ENCODE peak calls at places on chromosomes 7 and 10, in six cellular contexts. One of them, this sample, is unnamed. For H3K36me3, the result is how much of the 10 kb centered on the place peaks cover.

GRCh38 chr10:3173173-3173878 is 744 bp upstream of the PITRM1 start:
- DNase-seq in neuronal stem cell: no peak
- DNase-seq in mesendoderm: peak
- DNase-seq in H1: peak
- DNase-seq in trophoblast cell: peak
- DNase-seq in IMR-90: no peak
- DNase-seq in this sample: no peak

GRCh38 chr10:11535376-11535959 is 76.0 kb downstream of the USP6NL start:
- DNase-seq in neuronal stem cell: no peak
- DNase-seq in mesendoderm: no peak
- DNase-seq in H1: no peak
- DNase-seq in trophoblast cell: no peak
- DNase-seq in IMR-90: no peak
- DNase-seq in this sample: no peak

GRCh38 chr10:101018600-101019439 is 12.1 kb downstream of the PDZD7 start:
- DNase-seq in neuronal stem cell: no peak
- DNase-seq in mesendoderm: peak
- DNase-seq in H1: peak
- DNase-seq in trophoblast cell: peak
- DNase-seq in IMR-90: peak
- DNase-seq in this sample: peak

GRCh38 chr7:116165717-116166116 is 44.6 kb upstream of the TES start:
- DNase-seq in neuronal stem cell: no peak
- DNase-seq in mesendoderm: no peak
- DNase-seq in H1: no peak
- DNase-seq in trophoblast cell: no peak
- DNase-seq in IMR-90: no peak
- DNase-seq in this sample: no peak

GRCh38 chr7:142024547-142024946 is 28.9 kb downstream of the MGAM start:
- DNase-seq in neuronal stem cell: no peak
- DNase-seq in mesendoderm: peak
- DNase-seq in H1: no peak
- DNase-seq in trophoblast cell: no peak
- DNase-seq in IMR-90: no peak
- DNase-seq in this sample: no peak

GRCh38 chr10:12262278-12262981 is 66.4 kb downstream of the CDC123 start:
- DNase-seq in neuronal stem cell: no peak
- DNase-seq in mesendoderm: no peak
- DNase-seq in H1: no peak
- DNase-seq in trophoblast cell: no peak
- DNase-seq in IMR-90: no peak
- DNase-seq in this sample: no peak

GRCh38 chr7:55160539-55160938 is 141.7 kb downstream of the EGFR start:
- DNase-seq in neuronal stem cell: no peak
- DNase-seq in mesendoderm: no peak
- DNase-seq in H1: no peak
- DNase-seq in trophoblast cell: no peak
- DNase-seq in IMR-90: peak
- DNase-seq in this sample: peak

GRCh38 chr7:12069757-12070156 is 141.3 kb upstream of the TMEM106B start:
- DNase-seq in neuronal stem cell: no peak
- DNase-seq in mesendoderm: peak
- DNase-seq in H1: no peak
- DNase-seq in trophoblast cell: no peak
- DNase-seq in IMR-90: no peak
- DNase-seq in this sample: no peak

GRCh38 chr10:13054844-13055243 is 45.1 kb upstream of the OPTN start:
- DNase-seq in neuronal stem cell: no peak
- DNase-seq in mesendoderm: no peak
- DNase-seq in H1: no peak
- DNase-seq in trophoblast cell: no peak
- DNase-seq in IMR-90: no peak
- DNase-seq in this sample: no peak

GRCh38 chr7:75596727-75597614 is 104.9 kb downstream of the SPDYE5 start:
- DNase-seq in neuronal stem cell: no peak
- DNase-seq in mesendoderm: no peak
- DNase-seq in H1: no peak
- DNase-seq in trophoblast cell: peak
- DNase-seq in IMR-90: peak
- DNase-seq in this sample: peak

GRCh38 chr10:46268076-46268881 is 18.5 kb upstream of the ANTXRL start:
- DNase-seq in neuronal stem cell: no peak
- DNase-seq in mesendoderm: no peak
- DNase-seq in H1: no peak
- DNase-seq in trophoblast cell: no peak
- DNase-seq in IMR-90: no peak
- DNase-seq in this sample: no peak

GRCh38 chr10:48764486-48764885 is 79.8 kb downstream of the WDFY4 start:
- DNase-seq in neuronal stem cell: no peak
- DNase-seq in mesendoderm: no peak
- DNase-seq in H1: no peak
- DNase-seq in trophoblast cell: no peak
- DNase-seq in IMR-90: no peak
- DNase-seq in this sample: no peak

GRCh38 chr10:4546931-4547330 is 279.1 kb upstream of the AKR1E2 start:
- DNase-seq in neuronal stem cell: no peak
- DNase-seq in mesendoderm: no peak
- DNase-seq in H1: no peak
- DNase-seq in trophoblast cell: no peak
- DNase-seq in IMR-90: no peak
- DNase-seq in this sample: no peak

GRCh38 chr10:124076334-124076733 is 17.1 kb downstream of the CHST15 start:
- DNase-seq in neuronal stem cell: no peak
- DNase-seq in mesendoderm: peak
- DNase-seq in H1: no peak
- DNase-seq in trophoblast cell: no peak
- DNase-seq in IMR-90: no peak
- DNase-seq in this sample: no peak

GRCh38 chr10:88687853-88688467 is 18.1 kb upstream of the LIPK start:
- DNase-seq in neuronal stem cell: no peak
- DNase-seq in mesendoderm: peak
- DNase-seq in H1: no peak
- DNase-seq in trophoblast cell: no peak
- DNase-seq in IMR-90: peak
- DNase-seq in this sample: peak

GRCh38 chr7:108824840-108825540 is 255.3 kb downstream of the DNAJB9 start:
- DNase-seq in neuronal stem cell: no peak
- DNase-seq in mesendoderm: peak
- DNase-seq in H1: no peak
- DNase-seq in trophoblast cell: no peak
- DNase-seq in IMR-90: peak
- DNase-seq in this sample: peak

GRCh38 chr10:91590142-91590903 is 42.5 kb downstream of the PPP1R3C start:
- DNase-seq in neuronal stem cell: no peak
- DNase-seq in mesendoderm: no peak
- DNase-seq in H1: no peak
- DNase-seq in trophoblast cell: peak
- DNase-seq in IMR-90: peak
- DNase-seq in this sample: peak

GRCh38 chr10:124661661-124662180 is 82.5 kb downstream of the FAM53B start:
- DNase-seq in neuronal stem cell: no peak
- DNase-seq in mesendoderm: no peak
- DNase-seq in H1: no peak
- DNase-seq in trophoblast cell: no peak
- DNase-seq in IMR-90: no peak
- DNase-seq in this sample: no peak

GRCh38 chr10:125768217-125768616 is 7.4 kb downstream of the MMP21 start:
- DNase-seq in neuronal stem cell: no peak
- DNase-seq in mesendoderm: peak
- DNase-seq in H1: no peak
- DNase-seq in trophoblast cell: no peak
- DNase-seq in IMR-90: peak
- DNase-seq in this sample: peak

GRCh38 chr7:116180302-116180701 is 30.0 kb upstream of the TES start:
- DNase-seq in neuronal stem cell: peak
- DNase-seq in mesendoderm: peak
- DNase-seq in H1: peak
- DNase-seq in trophoblast cell: no peak
- DNase-seq in IMR-90: peak
- DNase-seq in this sample: peak

GRCh38 chr10:30781571-30782542 is 152.3 kb upstream of the LYZL2 start:
- DNase-seq in neuronal stem cell: no peak
- DNase-seq in mesendoderm: no peak
- DNase-seq in H1: no peak
- DNase-seq in trophoblast cell: no peak
- DNase-seq in IMR-90: no peak
- DNase-seq in this sample: no peak

GRCh38 chr7:4416436-4417092 is 265.5 kb upstream of the FOXK1 start:
- DNase-seq in neuronal stem cell: no peak
- DNase-seq in mesendoderm: no peak
- DNase-seq in H1: no peak
- DNase-seq in trophoblast cell: no peak
- DNase-seq in IMR-90: no peak
- DNase-seq in this sample: no peak

GRCh38 chr10:86152354-86152753 is 214.2 kb downstream of the GRID1 start:
- DNase-seq in neuronal stem cell: no peak
- DNase-seq in mesendoderm: no peak
- DNase-seq in H1: no peak
- DNase-seq in trophoblast cell: no peak
- DNase-seq in IMR-90: no peak
- DNase-seq in this sample: no peak

GRCh38 chr10:4849555-4850242 is 23.7 kb downstream of the AKR1E2 start:
- DNase-seq in neuronal stem cell: peak
- DNase-seq in mesendoderm: peak
- DNase-seq in H1: peak
- DNase-seq in trophoblast cell: peak
- DNase-seq in IMR-90: peak
- DNase-seq in this sample: peak

GRCh38 chr7:2873686-2874551 is 29.8 kb upstream of the GNA12 start:
- DNase-seq in neuronal stem cell: no peak
- DNase-seq in mesendoderm: peak
- DNase-seq in H1: no peak
- DNase-seq in trophoblast cell: peak
- DNase-seq in IMR-90: peak
- DNase-seq in this sample: peak

GRCh38 chr10:17428616-17429097 is 25.7 kb downstream of the ST8SIA6 start:
- DNase-seq in neuronal stem cell: no peak
- DNase-seq in mesendoderm: no peak
- DNase-seq in H1: no peak
- DNase-seq in trophoblast cell: no peak
- DNase-seq in IMR-90: no peak
- DNase-seq in this sample: no peak

GRCh38 chr7:93015193-93016084 is 102.3 kb downstream of the SAMD9 start:
- DNase-seq in neuronal stem cell: no peak
- DNase-seq in mesendoderm: no peak
- DNase-seq in H1: no peak
- DNase-seq in trophoblast cell: no peak
- DNase-seq in IMR-90: peak
- DNase-seq in this sample: peak

GRCh38 chr10:100751211-100751933 is 6.0 kb downstream of the PAX2 start:
- DNase-seq in neuronal stem cell: no peak
- DNase-seq in mesendoderm: no peak
- DNase-seq in H1: no peak
- DNase-seq in trophoblast cell: no peak
- DNase-seq in IMR-90: no peak
- DNase-seq in this sample: no peak

GRCh38 chr10:92239600-92240288 is 51.1 kb downstream of the CPEB3 start:
- DNase-seq in neuronal stem cell: peak
- DNase-seq in mesendoderm: peak
- DNase-seq in H1: peak
- DNase-seq in trophoblast cell: peak
- DNase-seq in IMR-90: peak
- DNase-seq in this sample: peak

GRCh38 chr10:15324113-15324512 is 47.0 kb downstream of the FAM171A1 start:
- DNase-seq in neuronal stem cell: no peak
- DNase-seq in mesendoderm: peak
- DNase-seq in H1: no peak
- DNase-seq in trophoblast cell: no peak
- DNase-seq in IMR-90: no peak
- DNase-seq in this sample: no peak
- H2AK5ac ChIP-seq in neuronal stem cell: no peak
- H2AK5ac ChIP-seq in mesendoderm: no peak
- H2AK5ac ChIP-seq in H1: no peak
- H2AK5ac ChIP-seq in trophoblast cell: no peak
- H2AK5ac ChIP-seq in IMR-90: no peak
- H2AK5ac ChIP-seq in this sample: no peak

GRCh38 chr10:99695761-99696160 is 36.2 kb downstream of the COX15 start:
- DNase-seq in neuronal stem cell: no peak
- DNase-seq in mesendoderm: no peak
- DNase-seq in H1: no peak
- DNase-seq in trophoblast cell: no peak
- DNase-seq in IMR-90: peak
- DNase-seq in this sample: no peak
- H3K36me3 ChIP-seq in neuronal stem cell: half or more
- H3K36me3 ChIP-seq in mesendoderm: under half
- H3K36me3 ChIP-seq in H1: under half
- H3K36me3 ChIP-seq in trophoblast cell: under half
- H3K36me3 ChIP-seq in IMR-90: under half
- H3K36me3 ChIP-seq in this sample: under half

DNA sequence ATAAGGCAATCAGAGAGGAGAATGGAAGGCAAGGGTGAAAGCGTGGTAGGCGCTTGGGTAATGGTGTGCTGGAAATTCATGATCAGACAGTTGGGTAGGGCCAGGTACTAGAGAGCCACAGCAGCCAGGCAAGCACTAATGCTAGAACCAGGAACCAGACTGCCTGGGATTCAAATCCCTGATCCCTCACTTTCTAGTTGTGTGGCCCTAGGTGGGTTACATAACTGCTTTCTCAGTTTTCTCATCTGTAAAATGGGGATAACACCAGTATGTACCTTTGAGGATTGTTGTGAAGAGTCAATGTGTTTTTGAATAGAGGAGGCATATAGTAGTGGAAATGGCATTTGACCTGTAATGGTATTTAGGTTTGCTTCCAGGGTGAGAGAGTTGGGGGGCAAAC is 225.9 kb downstream of the LRMDA start:
- DNase-seq in neuronal stem cell: no peak
- DNase-seq in mesendoderm: no peak
- DNase-seq in H1: no peak
- DNase-seq in trophoblast cell: no peak
- DNase-seq in IMR-90: no peak
- DNase-seq in this sample: no peak
- H3K4me3 ChIP-seq in neuronal stem cell: no peak
- H3K4me3 ChIP-seq in mesendoderm: no peak
- H3K4me3 ChIP-seq in H1: no peak
- H3K4me3 ChIP-seq in trophoblast cell: no peak
- H3K4me3 ChIP-seq in IMR-90: no peak
- H3K4me3 ChIP-seq in this sample: no peak

GRCh38 chr10:119131512-119132240 is 27.8 kb downstream of the DENND10 start:
- DNase-seq in neuronal stem cell: no peak
- DNase-seq in mesendoderm: no peak
- DNase-seq in H1: no peak
- DNase-seq in trophoblast cell: no peak
- DNase-seq in IMR-90: peak
- DNase-seq in this sample: peak
- H2AK5ac ChIP-seq in neuronal stem cell: no peak
- H2AK5ac ChIP-seq in mesendoderm: no peak
- H2AK5ac ChIP-seq in H1: no peak
- H2AK5ac ChIP-seq in trophoblast cell: no peak
- H2AK5ac ChIP-seq in IMR-90: peak
- H2AK5ac ChIP-seq in this sample: no peak

GRCh38 chr7:65962033-65962432 is 20.0 kb downstream of the GUSB start:
- DNase-seq in neuronal stem cell: no peak
- DNase-seq in mesendoderm: no peak
- DNase-seq in H1: no peak
- DNase-seq in trophoblast cell: no peak
- DNase-seq in IMR-90: no peak
- DNase-seq in this sample: no peak
- H3K36me3 ChIP-seq in neuronal stem cell: half or more
- H3K36me3 ChIP-seq in mesendoderm: under half
- H3K36me3 ChIP-seq in H1: under half
- H3K36me3 ChIP-seq in trophoblast cell: under half
- H3K36me3 ChIP-seq in IMR-90: under half
- H3K36me3 ChIP-seq in this sample: half or more

GRCh38 chr7:135620980-135621850 is 41.1 kb upstream of the STMP1 start:
- DNase-seq in neuronal stem cell: peak
- DNase-seq in mesendoderm: peak
- DNase-seq in H1: no peak
- DNase-seq in trophoblast cell: peak
- DNase-seq in IMR-90: peak
- DNase-seq in this sample: peak
- H3K4me3 ChIP-seq in neuronal stem cell: no peak
- H3K4me3 ChIP-seq in mesendoderm: no peak
- H3K4me3 ChIP-seq in H1: no peak
- H3K4me3 ChIP-seq in trophoblast cell: no peak
- H3K4me3 ChIP-seq in IMR-90: no peak
- H3K4me3 ChIP-seq in this sample: no peak